ENCODE peak calls at places on chromosomes 11 and 22, in six cellular contexts. V is body of pancreas, P is heart left ventricle, B is cardiac fibroblast, R is HCT116, M is ovary. X is an unnamed sample.

GRCh38 chr11:16806791-16807190 is 68.3 kb downstream of the C11orf58 start:
- DNase-seq in M (no peak), P (no peak), V (no peak), B (no peak), R (no peak), X (no peak)

GRCh38 chr11:44597358-44598009 is 32.0 kb downstream of the CD82 start:
- DNase-seq in R (no peak), B (no peak), P (no peak), M (no peak), V (no peak), X (no peak)

GRCh38 chr11:104001474-104001873 is 35.0 kb upstream of the DDI1 start:
- DNase-seq in R (no peak), V (no peak), M (no peak), P (no peak), B (peak), X (no peak)

GRCh38 chr11:129224538-129224937 is 32.4 kb upstream of the ARHGAP32 start:
- DNase-seq in B (peak), P (no peak), M (no peak), V (no peak), R (no peak), X (no peak)

GRCh38 chr11:70948416-70948815 is 304.0 kb downstream of the SHANK2 start:
- DNase-seq in V (no peak), M (no peak), B (no peak), P (no peak), R (no peak), X (no peak)

GRCh38 chr11:2914475-2915195 is 14.6 kb downstream of the PHLDA2 start:
- DNase-seq in V (no peak), R (no peak), M (no peak), B (no peak), P (peak), X (no peak)

GRCh38 chr11:85029964-85030363 is 597.2 kb downstream of the DLG2 start:
- DNase-seq in M (no peak), B (peak), R (no peak), P (no peak), V (no peak), X (no peak)

GRCh38 chr11:58926251-58926650 is 13.0 kb upstream of the GLYATL1 start:
- DNase-seq in P (no peak), R (no peak), V (no peak), M (no peak), B (peak), X (no peak)

GRCh38 chr11:1763796-1764661 is at the start of gene CTSD:
- DNase-seq in P (peak), R (peak), V (peak), M (peak), B (peak), X (peak)

GRCh38 chr11:35389897-35390462 is 29.4 kb downstream of the SLC1A2 start:
- DNase-seq in V (peak), B (no peak), R (no peak), P (no peak), M (no peak), X (peak)

GRCh38 chr11:119103793-119104192 is 2.1 kb upstream of the DPAGT1 start:
- DNase-seq in V (no peak), P (no peak), M (no peak), R (no peak), B (no peak), X (no peak)

GRCh38 chr11:16981651-16982194 is 32.5 kb downstream of the PLEKHA7 start:
- DNase-seq in M (no peak), P (no peak), B (peak), R (peak), V (peak), X (no peak)

GRCh38 chr22:32836286-32836859 is 34.9 kb downstream of the TIMP3 start:
- DNase-seq in P (no peak), V (no peak), B (peak), M (no peak), R (no peak), X (no peak)

GRCh38 chr11:119791701-119792151 is 62.7 kb upstream of the NECTIN1 start:
- DNase-seq in V (no peak), B (no peak), R (no peak), M (no peak), P (no peak), X (no peak)

GRCh38 chr11:128018692-128019091 is 568.7 kb downstream of the ETS1 start:
- DNase-seq in B (no peak), R (no peak), V (no peak), P (no peak), M (no peak), X (no peak)

GRCh38 chr11:124769804-124770774 is 8.0 kb upstream of the ESAM start:
- DNase-seq in P (no peak), M (no peak), V (no peak), R (peak), B (peak), X (no peak)

GRCh38 chr11:77223797-77224196 is 77.7 kb downstream of the GDPD4 start:
- DNase-seq in B (no peak), P (no peak), M (no peak), R (no peak), V (no peak), X (no peak)

GRCh38 chr11:120977470-120977869 is 46.4 kb upstream of the TBCEL start:
- DNase-seq in R (no peak), M (no peak), V (no peak), B (no peak), P (no peak), X (no peak)

GRCh38 chr11:69644071-69644961 is 3.4 kb downstream of the CCND1 start:
- DNase-seq in M (peak), B (peak), R (no peak), P (peak), V (peak), X (no peak)

GRCh38 chr22:27218521-27218920 is 561.1 kb downstream of the MIAT start:
- DNase-seq in B (no peak), M (no peak), R (no peak), V (no peak), P (peak), X (no peak)

GRCh38 chr22:33605686-33606085 is 314.6 kb downstream of the LARGE1 start:
- DNase-seq in M (peak), P (peak), R (no peak), B (no peak), V (peak), X (no peak)

GRCh38 chr11:62011881-62012280 is 44.4 kb upstream of the FTH1 start:
- DNase-seq in V (no peak), M (no peak), R (no peak), B (no peak), P (no peak), X (no peak)

GRCh38 chr11:128594246-128594645 is 6.9 kb upstream of the ETS1 start:
- DNase-seq in R (no peak), M (no peak), V (no peak), P (no peak), B (no peak), X (no peak)

GRCh38 chr22:40487663-40488249 is 117.4 kb downstream of the SGSM3 start:
- DNase-seq in V (no peak), R (no peak), M (no peak), P (no peak), B (peak), X (no peak)

GRCh38 chr22:40486962-40487602 is 116.7 kb downstream of the SGSM3 start:
- DNase-seq in P (no peak), M (no peak), R (no peak), B (no peak), V (no peak), X (no peak)

GRCh38 chr22:40482886-40483285 is 112.5 kb downstream of the SGSM3 start:
- DNase-seq in P (no peak), B (no peak), V (no peak), R (no peak), M (no peak), X (no peak)

GRCh38 chr22:40484906-40485660 is 114.7 kb downstream of the SGSM3 start:
- DNase-seq in R (no peak), V (no peak), B (peak), P (no peak), M (no peak), X (no peak)

GRCh38 chr22:40485813-40486610 is 115.6 kb downstream of the SGSM3 start:
- DNase-seq in V (no peak), B (peak), M (no peak), P (no peak), R (no peak), X (no peak)
- H3K4me3 ChIP-seq in V (no peak), B (no peak), M (no peak), P (no peak), R (no peak), X (no peak)

DNA sequence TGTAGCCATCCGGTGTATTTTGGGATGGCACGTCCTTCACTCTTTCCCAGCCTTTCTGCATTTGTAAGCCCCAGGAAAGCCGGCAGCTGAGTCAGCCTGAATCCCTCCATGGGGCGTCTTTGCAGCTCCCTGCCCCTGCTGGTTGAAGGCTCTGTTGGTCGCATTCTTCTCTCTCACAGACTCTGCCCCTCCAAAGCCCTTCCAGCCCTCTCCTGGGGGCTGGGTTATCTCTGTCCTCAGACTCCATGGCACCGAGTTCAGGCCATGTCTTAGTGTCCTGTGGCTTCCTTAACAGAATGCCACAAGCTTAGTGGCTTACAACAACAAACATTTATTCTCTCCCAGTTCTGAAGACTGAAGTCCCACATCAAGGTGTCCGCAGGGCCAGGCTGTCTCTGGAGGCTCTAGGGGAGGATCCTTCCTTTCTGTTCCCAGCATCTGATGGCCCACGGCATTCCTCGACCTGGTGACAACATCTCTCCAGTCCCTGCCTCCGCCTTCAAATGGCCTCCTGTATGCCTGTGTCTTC is 62.2 kb downstream of the BCR start:
- DNase-seq in M (no peak), B (no peak), P (no peak), R (no peak), V (no peak), X (no peak)
- TF ChIP-seq CTCF in M (no peak), B (no peak), P (no peak), R (no peak), V (no peak), X (no peak)

GRCh38 chr11:13007702-13008435 is 1.2 kb upstream of the RASSF10 start:
- DNase-seq in R (no peak), V (no peak), B (no peak), P (no peak), M (no peak), X (no peak)
- H3K4me3 ChIP-seq in R (no peak), V (no peak), B (no peak), P (no peak), M (no peak), X (no peak)

GRCh38 chr22:50062509-50063135 is 4.5 kb upstream of the TTLL8 start:
- DNase-seq in B (no peak), P (no peak), R (no peak), V (no peak), M (no peak), X (no peak)
- TF ChIP-seq CTCF in B (no peak), P (no peak), R (no peak), V (no peak), M (no peak), X (no peak)

GRCh38 chr22:38257650-38258246 is 15.1 kb downstream of the TMEM184B start:
- DNase-seq in M (peak), P (no peak), V (peak), R (no peak), B (no peak), X (no peak)
- H3K4me3 ChIP-seq in M (no peak), P (no peak), V (no peak), R (no peak), B (peak), X (no peak)

DNA sequence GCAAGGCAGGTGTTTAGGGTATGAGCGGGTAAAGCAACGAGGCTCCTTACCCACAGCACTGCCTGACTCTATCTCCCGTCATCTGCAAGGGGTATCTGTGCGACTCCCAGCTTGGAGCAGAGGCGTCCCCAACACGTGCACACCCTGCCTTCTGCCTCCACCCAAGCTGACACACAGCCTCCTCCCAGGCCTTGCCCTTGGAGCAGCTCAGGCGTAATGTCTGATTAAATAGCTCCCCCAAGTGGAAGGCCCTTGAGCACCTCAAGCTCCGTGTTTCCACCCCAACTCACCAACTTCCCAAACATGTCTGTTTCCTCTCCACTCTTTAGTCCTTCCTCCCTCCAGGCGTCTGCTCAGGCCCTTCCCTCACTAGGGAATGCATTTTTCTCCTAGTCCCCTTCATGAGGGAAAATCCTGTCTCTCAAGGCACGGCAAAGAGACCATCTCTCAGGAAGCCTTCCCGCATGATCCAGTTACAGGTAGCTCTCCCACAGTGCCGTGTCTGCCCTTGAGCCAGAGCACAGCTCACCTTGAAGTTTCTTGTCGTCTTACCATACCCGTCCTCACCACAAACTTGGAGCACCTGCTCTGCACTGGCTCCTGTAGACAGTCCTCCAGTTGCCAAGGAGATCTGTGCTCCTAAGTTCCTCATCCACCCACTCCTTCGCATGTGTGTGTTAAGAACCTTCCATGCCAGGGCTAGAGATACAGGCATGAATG is 15.8 kb downstream of the CYB5R2 start:
- DNase-seq in R (peak), M (peak), P (no peak), V (peak), B (peak), X (no peak)
- TF ChIP-seq CTCF in R (peak), M (peak), P (peak), V (peak), B (peak), X (peak)

GRCh38 chr22:49450521-49450920 is 377.2 kb downstream of the BRD1 start:
- DNase-seq in P (no peak), R (no peak), M (no peak), B (no peak), V (no peak), X (no peak)
- H3K4me3 ChIP-seq in P (no peak), R (no peak), M (no peak), B (no peak), V (no peak), X (no peak)

DNA sequence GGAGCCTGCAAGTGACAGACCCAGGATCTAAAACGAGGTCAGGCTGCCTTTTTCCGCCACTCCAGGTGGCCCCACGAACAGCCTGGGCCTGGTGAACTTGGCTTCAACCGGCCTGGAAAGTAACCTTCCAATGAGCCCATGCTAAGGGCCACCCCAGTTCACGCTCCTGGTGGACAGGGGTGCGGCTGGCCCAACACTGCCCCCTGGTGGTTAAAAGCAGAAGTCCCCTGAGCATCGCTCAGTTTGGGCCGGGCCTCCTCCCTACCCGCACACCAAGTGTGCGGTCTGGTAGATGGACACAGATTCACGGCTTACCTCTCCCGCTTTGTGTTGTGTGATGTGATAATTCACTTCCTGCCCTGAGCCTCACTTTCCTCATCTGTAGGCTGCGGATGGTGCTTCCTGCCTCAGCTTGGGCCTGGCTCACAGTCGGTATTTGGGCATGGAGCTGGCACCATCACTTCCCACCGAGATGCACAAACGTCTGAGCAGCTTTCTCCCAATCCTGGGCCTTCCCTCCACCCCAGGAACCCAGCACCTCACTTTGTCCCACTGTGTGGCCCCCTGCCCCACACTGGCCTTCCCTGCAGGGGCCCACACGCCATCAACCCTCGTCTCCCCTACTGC is 13.7 kb upstream of the SEC14L3 start:
- DNase-seq in P (peak), V (peak), B (peak), R (peak), M (peak), X (no peak)
- TF ChIP-seq CTCF in P (peak), V (peak), B (peak), R (peak), M (peak), X (peak)

GRCh38 chr11:19980957-19981669 is 179.2 kb downstream of the DBX1 start:
- DNase-seq in M (peak), R (no peak), V (peak), B (peak), P (no peak), X (no peak)
- H3K4me3 ChIP-seq in M (no peak), R (no peak), V (no peak), B (no peak), P (no peak), X (no peak)

GRCh38 chr22:38638216-38638615 is 18.0 kb downstream of the FAM227A start:
- DNase-seq in R (no peak), V (no peak), B (no peak), M (no peak), P (no peak), X (no peak)

GRCh38 chr22:38641476-38641875 is 14.7 kb downstream of the FAM227A start:
- DNase-seq in P (no peak), M (no peak), V (no peak), R (no peak), B (no peak), X (no peak)

DNA sequence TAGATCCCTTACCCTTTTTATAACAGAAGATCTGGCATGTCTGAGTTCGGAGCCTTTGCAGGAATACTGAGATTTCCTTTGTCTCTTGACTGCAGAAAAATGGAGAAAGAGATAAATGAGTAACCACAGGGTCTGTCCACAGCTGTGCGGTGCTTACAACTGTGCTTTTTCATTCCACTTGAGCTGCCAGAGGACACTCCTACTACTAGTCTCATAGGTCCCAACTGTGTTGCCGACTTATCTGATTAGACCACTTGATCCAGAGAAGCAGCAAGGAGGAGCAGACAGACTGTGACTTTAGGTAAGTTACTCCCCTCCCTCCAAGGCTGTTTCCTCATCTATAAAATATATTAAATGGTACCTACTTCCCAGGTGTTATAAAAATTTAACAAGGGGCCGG is 17.5 kb downstream of the FAM227A start:
- DNase-seq in P (no peak), V (no peak), B (no peak), R (no peak), M (no peak), X (no peak)
- TF ChIP-seq CTCF in P (no peak), V (no peak), B (no peak), R (no peak), M (no peak), X (no peak)